ENCODE peak calls at places on chromosomes 11 and 22, in five cellular contexts. One of them, this sample, is unnamed.

GRCh38 chr22:46972901-46973831 is 210.7 kb downstream of the TBC1D22A start:
- DNase-seq in PC-9: no peak
- DNase-seq in astrocyte: no peak
- DNase-seq in neural progenitor cell: no peak
- DNase-seq in fibroblast of lung: no peak
- DNase-seq in this sample: no peak

GRCh38 chr22:36116127-36116526 is 44.4 kb downstream of the APOL3 start:
- DNase-seq in fibroblast of lung: no peak
- DNase-seq in neural progenitor cell: no peak
- DNase-seq in astrocyte: no peak
- DNase-seq in PC-9: no peak
- DNase-seq in this sample: no peak

GRCh38 chr22:31122532-31123291 is at the start of gene INPP5J:
- DNase-seq in astrocyte: peak
- DNase-seq in PC-9: peak
- DNase-seq in neural progenitor cell: peak
- DNase-seq in fibroblast of lung: peak
- DNase-seq in this sample: no peak

GRCh38 chr22:19719055-19719482 is 4.3 kb upstream of the GP1BB start:
- DNase-seq in neural progenitor cell: no peak
- DNase-seq in astrocyte: no peak
- DNase-seq in fibroblast of lung: no peak
- DNase-seq in PC-9: no peak
- DNase-seq in this sample: no peak

GRCh38 chr22:36797988-36798670 is 18.7 kb downstream of the PVALB start:
- DNase-seq in fibroblast of lung: no peak
- DNase-seq in neural progenitor cell: peak
- DNase-seq in astrocyte: no peak
- DNase-seq in PC-9: no peak
- DNase-seq in this sample: no peak

GRCh38 chr11:95256204-95256819 is 25.3 kb upstream of the SESN3 start:
- DNase-seq in neural progenitor cell: no peak
- DNase-seq in astrocyte: peak
- DNase-seq in PC-9: no peak
- DNase-seq in fibroblast of lung: peak
- DNase-seq in this sample: no peak

GRCh38 chr11:101129203-101129943 is at the start of gene PGR:
- DNase-seq in PC-9: no peak
- DNase-seq in astrocyte: no peak
- DNase-seq in neural progenitor cell: peak
- DNase-seq in fibroblast of lung: no peak
- DNase-seq in this sample: no peak

GRCh38 chr11:44066732-44067131 is 662 bp downstream of the ACCS start:
- DNase-seq in fibroblast of lung: peak
- DNase-seq in astrocyte: peak
- DNase-seq in neural progenitor cell: no peak
- DNase-seq in PC-9: no peak
- DNase-seq in this sample: peak

GRCh38 chr11:117818036-117818858 is 6.3 kb downstream of the FXYD2 start:
- DNase-seq in neural progenitor cell: no peak
- DNase-seq in fibroblast of lung: peak
- DNase-seq in PC-9: no peak
- DNase-seq in astrocyte: peak
- DNase-seq in this sample: peak

GRCh38 chr11:72398058-72398758 is 36.1 kb downstream of the CLPB start:
- DNase-seq in fibroblast of lung: no peak
- DNase-seq in astrocyte: no peak
- DNase-seq in neural progenitor cell: no peak
- DNase-seq in PC-9: no peak
- DNase-seq in this sample: no peak

GRCh38 chr11:13026722-13027121 is 17.6 kb downstream of the RASSF10 start:
- DNase-seq in astrocyte: no peak
- DNase-seq in fibroblast of lung: no peak
- DNase-seq in neural progenitor cell: peak
- DNase-seq in PC-9: no peak
- DNase-seq in this sample: no peak

GRCh38 chr11:80155412-80156017 is 714.7 kb upstream of the TENM4 start:
- DNase-seq in PC-9: no peak
- DNase-seq in astrocyte: no peak
- DNase-seq in fibroblast of lung: no peak
- DNase-seq in neural progenitor cell: peak
- DNase-seq in this sample: peak

GRCh38 chr11:131677832-131678470 is 307.5 kb downstream of the NTM start:
- DNase-seq in astrocyte: no peak
- DNase-seq in PC-9: no peak
- DNase-seq in fibroblast of lung: no peak
- DNase-seq in neural progenitor cell: no peak
- DNase-seq in this sample: no peak

GRCh38 chr11:131664811-131665210 is 294.4 kb downstream of the NTM start:
- DNase-seq in fibroblast of lung: no peak
- DNase-seq in PC-9: no peak
- DNase-seq in astrocyte: no peak
- DNase-seq in neural progenitor cell: no peak
- DNase-seq in this sample: no peak

GRCh38 chr11:86292912-86293606 is 9.0 kb upstream of the HIKESHI start:
- DNase-seq in PC-9: no peak
- DNase-seq in fibroblast of lung: no peak
- DNase-seq in astrocyte: no peak
- DNase-seq in neural progenitor cell: no peak
- DNase-seq in this sample: no peak

GRCh38 chr11:14643697-14644395 is at the start of gene PDE3B:
- DNase-seq in astrocyte: peak
- DNase-seq in fibroblast of lung: peak
- DNase-seq in neural progenitor cell: peak
- DNase-seq in PC-9: no peak
- DNase-seq in this sample: peak

GRCh38 chr11:41377709-41378394 is 81.6 kb downstream of the LRRC4C start:
- DNase-seq in astrocyte: no peak
- DNase-seq in fibroblast of lung: no peak
- DNase-seq in PC-9: no peak
- DNase-seq in neural progenitor cell: no peak
- DNase-seq in this sample: no peak

GRCh38 chr22:22178566-22178965 is 66.0 kb upstream of the VPREB1 start:
- DNase-seq in neural progenitor cell: no peak
- DNase-seq in fibroblast of lung: no peak
- DNase-seq in PC-9: no peak
- DNase-seq in astrocyte: no peak
- DNase-seq in this sample: no peak

GRCh38 chr11:46899501-46900025 is 18.8 kb downstream of the LRP4 start:
- DNase-seq in neural progenitor cell: no peak
- DNase-seq in PC-9: no peak
- DNase-seq in fibroblast of lung: no peak
- DNase-seq in astrocyte: no peak
- DNase-seq in this sample: no peak

GRCh38 chr11:96218013-96218412 is 125.0 kb downstream of the MAML2 start:
- DNase-seq in astrocyte: no peak
- DNase-seq in PC-9: no peak
- DNase-seq in neural progenitor cell: no peak
- DNase-seq in fibroblast of lung: no peak
- DNase-seq in this sample: no peak

GRCh38 chr11:113994077-113994954 is 19.4 kb downstream of the HTR3A start:
- DNase-seq in PC-9: no peak
- DNase-seq in neural progenitor cell: peak
- DNase-seq in fibroblast of lung: no peak
- DNase-seq in astrocyte: no peak
- DNase-seq in this sample: peak

GRCh38 chr11:58616594-58616993 is 5.9 kb upstream of the CNTF start:
- DNase-seq in fibroblast of lung: peak
- DNase-seq in PC-9: no peak
- DNase-seq in astrocyte: peak
- DNase-seq in neural progenitor cell: no peak
- DNase-seq in this sample: peak

GRCh38 chr11:67345949-67346819 is 7.2 kb downstream of the POLD4 start:
- DNase-seq in PC-9: peak
- DNase-seq in astrocyte: peak
- DNase-seq in neural progenitor cell: peak
- DNase-seq in fibroblast of lung: peak
- DNase-seq in this sample: peak

GRCh38 chr11:1221848-1222311 is 986 bp upstream of the MUC5B start:
- DNase-seq in PC-9: no peak
- DNase-seq in fibroblast of lung: no peak
- DNase-seq in neural progenitor cell: no peak
- DNase-seq in astrocyte: no peak
- DNase-seq in this sample: no peak

GRCh38 chr11:68002943-68003845 is 703 bp downstream of the UNC93B1 start:
- DNase-seq in PC-9: peak
- DNase-seq in neural progenitor cell: peak
- DNase-seq in astrocyte: no peak
- DNase-seq in fibroblast of lung: no peak
- DNase-seq in this sample: no peak

GRCh38 chr11:86673872-86674750 is 1.7 kb upstream of the ME3 start:
- DNase-seq in astrocyte: no peak
- DNase-seq in fibroblast of lung: no peak
- DNase-seq in neural progenitor cell: no peak
- DNase-seq in PC-9: no peak
- DNase-seq in this sample: no peak

DNA sequence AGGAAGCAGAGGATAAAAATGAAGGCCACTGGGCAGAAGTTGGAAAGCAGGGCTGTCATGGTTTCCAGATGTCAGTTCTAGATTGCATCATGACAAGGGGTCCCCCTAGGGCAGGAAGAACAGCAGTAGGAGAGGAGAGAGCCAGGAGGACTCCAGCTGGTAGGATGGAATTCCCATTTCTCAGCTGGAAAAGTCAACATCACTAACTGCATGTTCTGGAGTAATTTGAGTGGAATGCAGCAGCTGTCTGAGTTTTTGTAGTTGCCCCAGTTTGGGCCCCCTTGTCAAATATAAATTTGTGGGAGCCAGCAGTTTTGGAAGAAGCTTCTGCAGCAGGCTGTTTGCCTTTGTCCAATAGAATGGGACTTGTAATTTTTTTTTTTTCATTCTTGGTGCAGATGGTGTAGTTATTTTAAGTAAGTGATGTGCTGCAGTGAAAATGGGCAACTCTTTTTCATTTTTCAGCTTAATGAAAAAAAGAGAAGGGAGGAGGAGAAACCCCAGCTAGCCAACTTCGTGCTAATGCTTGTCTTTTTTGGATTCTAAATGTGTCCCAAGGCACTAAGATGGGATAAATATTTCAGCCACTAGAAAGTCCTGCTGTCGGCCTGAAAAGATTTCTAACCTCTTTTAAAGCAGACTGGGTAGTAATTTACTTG is 87.0 kb downstream of the LDLRAD3 start:
- DNase-seq in neural progenitor cell: no peak
- DNase-seq in PC-9: no peak
- DNase-seq in astrocyte: peak
- DNase-seq in fibroblast of lung: peak
- DNase-seq in this sample: no peak
- TF ChIP-seq CTCF in neural progenitor cell: no peak
- TF ChIP-seq CTCF in PC-9: no peak
- TF ChIP-seq CTCF in astrocyte: no peak
- TF ChIP-seq CTCF in fibroblast of lung: no peak
- TF ChIP-seq CTCF in this sample: no peak

GRCh38 chr11:18791175-18792065 is at the start of gene PTPN5:
- DNase-seq in PC-9: no peak
- DNase-seq in fibroblast of lung: peak
- DNase-seq in neural progenitor cell: peak
- DNase-seq in astrocyte: peak
- DNase-seq in this sample: no peak
- TF ChIP-seq EZH2 in PC-9: no peak
- TF ChIP-seq EZH2 in fibroblast of lung: peak
- TF ChIP-seq EZH2 in neural progenitor cell: peak
- TF ChIP-seq EZH2 in astrocyte: peak
- TF ChIP-seq EZH2 in this sample: peak

DNA sequence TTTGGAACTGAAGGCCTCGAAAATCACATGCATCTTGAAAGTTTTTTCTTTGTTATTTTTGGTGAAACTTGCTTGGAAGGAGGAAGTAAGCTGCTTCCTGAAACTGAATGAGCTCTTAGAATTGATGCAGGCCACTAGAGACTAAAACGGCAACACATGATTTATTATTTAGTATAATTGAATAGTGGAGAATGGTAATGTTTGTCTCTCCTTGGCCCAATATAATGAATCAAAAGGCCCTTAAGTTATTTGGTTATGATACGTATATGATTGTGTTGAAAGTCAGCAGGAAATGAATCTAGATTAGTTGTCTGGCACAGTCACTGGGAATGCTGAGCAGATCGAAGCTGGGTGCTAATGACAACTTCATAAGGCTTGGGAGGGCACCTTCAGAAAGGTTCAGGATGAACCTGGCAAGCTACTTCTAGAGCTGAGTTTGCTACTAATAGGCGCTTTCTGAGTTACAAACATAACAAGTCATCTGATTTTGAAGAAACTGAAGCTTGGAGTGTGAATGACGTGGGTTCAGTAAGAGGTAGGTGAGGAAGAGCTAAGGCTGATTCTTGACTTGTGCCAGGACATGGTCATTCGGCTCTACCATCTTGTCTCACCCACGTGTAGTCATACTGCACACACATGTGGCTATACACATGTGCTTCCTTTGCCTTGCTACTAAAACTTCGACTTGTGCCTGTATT is 56.2 kb downstream of the SWAP70 start:
- DNase-seq in neural progenitor cell: no peak
- DNase-seq in astrocyte: no peak
- DNase-seq in fibroblast of lung: no peak
- DNase-seq in PC-9: no peak
- DNase-seq in this sample: peak
- H3K27ac ChIP-seq in neural progenitor cell: no peak
- H3K27ac ChIP-seq in astrocyte: no peak
- H3K27ac ChIP-seq in fibroblast of lung: no peak
- H3K27ac ChIP-seq in PC-9: no peak
- H3K27ac ChIP-seq in this sample: peak

DNA sequence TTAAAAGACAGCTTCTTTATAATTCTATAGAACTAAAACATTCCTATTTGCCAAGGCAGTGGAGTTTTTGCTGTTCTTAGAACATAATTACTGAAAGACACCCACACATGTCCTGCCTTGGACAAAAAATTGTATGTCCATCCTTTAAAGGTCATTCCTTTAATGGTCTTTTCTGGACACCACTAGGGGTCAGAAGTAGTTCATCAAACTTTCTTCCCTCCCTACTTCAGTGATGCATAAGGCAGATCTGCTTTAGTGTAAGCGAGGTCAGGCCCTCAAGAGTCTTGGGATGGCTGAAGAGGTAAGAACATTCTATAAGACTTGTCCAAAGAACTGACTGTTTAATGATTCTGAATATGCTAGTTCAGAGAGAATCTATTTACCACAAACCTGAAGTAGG is 4.3 kb upstream of the OR51V1 start:
- DNase-seq in astrocyte: peak
- DNase-seq in PC-9: peak
- DNase-seq in fibroblast of lung: peak
- DNase-seq in neural progenitor cell: peak
- DNase-seq in this sample: peak
- TF ChIP-seq CTCF in astrocyte: peak
- TF ChIP-seq CTCF in PC-9: peak
- TF ChIP-seq CTCF in fibroblast of lung: peak
- TF ChIP-seq CTCF in neural progenitor cell: peak
- TF ChIP-seq CTCF in this sample: peak

GRCh38 chr11:31803813-31804438 is 7.2 kb downstream of the PAX6 start:
- DNase-seq in astrocyte: peak
- DNase-seq in PC-9: no peak
- DNase-seq in neural progenitor cell: peak
- DNase-seq in fibroblast of lung: peak
- DNase-seq in this sample: no peak
- TF ChIP-seq EZH2 in astrocyte: no peak
- TF ChIP-seq EZH2 in PC-9: no peak
- TF ChIP-seq EZH2 in neural progenitor cell: peak
- TF ChIP-seq EZH2 in fibroblast of lung: peak
- TF ChIP-seq EZH2 in this sample: no peak

This sample was measured in endothelial cell of umbilical vein.